ENCODE peak calls at places on chromosomes 5 and 9, in ten cellular contexts. N is AG10803; U is HFF-Myc; W is NCI-H748 treated with DMSO at 0.1 percent for 48 hours; V is stimulated activated naive CD4-positive, alpha-beta T cell; J is hippocampal formation; X is PC-3; I is anterior cingulate cortex; Z is HFFc6; D is mesendoderm. E is an unnamed sample.

GRCh38 chr5:80998590-80998979 is 38.4 kb downstream of the RASGRF2 start:
- DNase-seq in J (no peak), U (no peak), V (no peak), I (no peak), Z (no peak), D (no peak), X (no peak), W (no peak), N (no peak), E (no peak)

GRCh38 chr9:129164246-129164930 is 13.7 kb downstream of the IER5L start:
- DNase-seq in N (peak), I (no peak), W (no peak), Z (no peak), J (no peak), D (no peak), X (no peak), U (no peak), V (no peak), E (no peak)

GRCh38 chr5:129063483-129064136 is 30.9 kb upstream of the ISOC1 start:
- DNase-seq in X (no peak), N (no peak), V (no peak), J (peak), I (no peak), D (no peak), Z (no peak), W (peak), U (no peak), E (peak)

GRCh38 chr9:134344821-134345310 is 18.6 kb downstream of the RXRA start:
- DNase-seq in I (no peak), D (no peak), W (no peak), Z (no peak), N (no peak), U (no peak), X (no peak), V (no peak), J (no peak), E (no peak)

GRCh38 chr9:98085955-98086354 is 29.4 kb downstream of the NANS start:
- DNase-seq in D (peak), U (no peak), Z (no peak), J (no peak), I (no peak), V (no peak), X (peak), W (no peak), N (no peak), E (peak)

GRCh38 chr9:127205952-127206351 is 58.6 kb upstream of the GARNL3 start:
- DNase-seq in V (no peak), I (no peak), D (no peak), W (no peak), X (no peak), U (no peak), Z (no peak), N (no peak), J (no peak), E (no peak)

GRCh38 chr9:93467462-93467861 is 14.1 kb upstream of the FAM120AOS start:
- DNase-seq in I (no peak), X (no peak), D (no peak), Z (no peak), N (no peak), V (no peak), U (no peak), J (no peak), W (peak), E (no peak)

GRCh38 chr5:149962040-149962439 is 1.5 kb downstream of the SLC26A2 start:
- DNase-seq in I (no peak), Z (peak), V (no peak), U (peak), D (peak), J (peak), N (peak), X (peak), W (peak), E (peak)

GRCh38 chr5:154511984-154512383 is 34.0 kb upstream of the HAND1 start:
- DNase-seq in V (no peak), X (no peak), N (no peak), U (no peak), D (peak), W (no peak), J (no peak), I (no peak), Z (no peak), E (no peak)

GRCh38 chr9:38682713-38683112 is 37.2 kb downstream of the FAM240B start:
- DNase-seq in X (peak), Z (peak), U (peak), J (no peak), V (no peak), W (no peak), N (peak), D (peak), I (no peak), E (peak)

GRCh38 chr9:91241909-91242308 is 119.8 kb downstream of the AUH start:
- DNase-seq in W (no peak), D (no peak), U (no peak), N (no peak), J (no peak), I (no peak), Z (no peak), V (no peak), X (no peak), E (no peak)

GRCh38 chr9:127793093-127793708 is 7.4 kb downstream of the CDK9 start:
- DNase-seq in J (no peak), D (no peak), U (no peak), V (no peak), X (no peak), Z (no peak), I (no peak), N (no peak), W (no peak), E (peak)

GRCh38 chr5:14199902-14200301 is 56.8 kb downstream of the TRIO start:
- DNase-seq in U (no peak), W (no peak), N (peak), D (no peak), V (no peak), X (no peak), J (no peak), Z (no peak), I (no peak), E (no peak)

GRCh38 chr9:29211681-29212589 is 1638.7 kb upstream of the C9orf72 start:
- DNase-seq in J (peak), U (no peak), N (peak), Z (no peak), W (peak), X (no peak), I (peak), D (peak), V (no peak), E (peak)

GRCh38 chr9:63859475-63860215 is 1425.4 kb downstream of the FOXD4L5 start:
- DNase-seq in V (no peak), X (no peak), I (no peak), D (no peak), U (no peak), W (no peak), J (no peak), Z (peak), N (no peak), E (peak)

GRCh38 chr9:83509372-83509771 is 28.8 kb downstream of the FRMD3 start:
- DNase-seq in V (no peak), I (no peak), X (no peak), D (peak), U (peak), W (no peak), Z (peak), N (peak), J (no peak), E (peak)

GRCh38 chr5:125776656-125777055 is 646.6 kb upstream of the GRAMD2B start:
- DNase-seq in I (no peak), U (no peak), D (peak), V (no peak), N (no peak), X (no peak), J (no peak), Z (no peak), W (no peak), E (no peak)

GRCh38 chr5:39284552-39284951 is 65.2 kb upstream of the FYB1 start:
- DNase-seq in V (no peak), Z (no peak), X (peak), I (no peak), W (peak), D (no peak), N (no peak), U (no peak), J (no peak), E (no peak)

GRCh38 chr9:114025196-114025753 is 52.8 kb downstream of the AMBP start:
- DNase-seq in N (no peak), V (no peak), U (no peak), D (peak), Z (no peak), J (no peak), X (no peak), I (no peak), W (no peak), E (peak)

E was measured in M059J.